ENCODE peak calls at places on chromosome 17, in nine cellular contexts. One of them, this sample, is unnamed.
A peak's percentile ranks its signal among the peaks of the same experiment; 100 is the strongest.

GRCh38 chr17:40063034-40063765 is 435 bp downstream of the THRA start:
- DNase-seq in prostate gland: no peak
- DNase-seq in HCT116: no peak
- DNase-seq in K562: peak; percentile 75
- DNase-seq in transverse colon: peak; percentile 55
- DNase-seq in sigmoid colon: peak; percentile 84
- DNase-seq in breast epithelium: no peak
- DNase-seq in spleen: peak; percentile 91
- DNase-seq in stomach: peak; percentile 51
- DNase-seq in this sample: peak; percentile 92

GRCh38 chr17:61454932-61455753 is 2.9 kb downstream of the TBX4 start:
- DNase-seq in prostate gland: no peak
- DNase-seq in HCT116: no peak
- DNase-seq in K562: no peak
- DNase-seq in transverse colon: no peak
- DNase-seq in sigmoid colon: peak; percentile 54
- DNase-seq in breast epithelium: peak; percentile 8
- DNase-seq in spleen: no peak
- DNase-seq in stomach: no peak
- DNase-seq in this sample: no peak

GRCh38 chr17:48128411-48128810 is 20.8 kb downstream of the SNX11 start:
- DNase-seq in prostate gland: no peak
- DNase-seq in HCT116: no peak
- DNase-seq in K562: no peak
- DNase-seq in transverse colon: no peak
- DNase-seq in sigmoid colon: no peak
- DNase-seq in breast epithelium: no peak
- DNase-seq in spleen: no peak
- DNase-seq in stomach: no peak
- DNase-seq in this sample: no peak

GRCh38 chr17:76394166-76394565 is 9.8 kb downstream of the SPHK1 start:
- DNase-seq in prostate gland: no peak
- DNase-seq in HCT116: no peak
- DNase-seq in K562: no peak
- DNase-seq in transverse colon: no peak
- DNase-seq in sigmoid colon: no peak
- DNase-seq in breast epithelium: no peak
- DNase-seq in spleen: no peak
- DNase-seq in stomach: no peak
- DNase-seq in this sample: no peak

GRCh38 chr17:76531501-76532038 is 5.9 kb downstream of the CYGB start:
- DNase-seq in prostate gland: no peak
- DNase-seq in HCT116: no peak
- DNase-seq in K562: no peak
- DNase-seq in transverse colon: no peak
- DNase-seq in sigmoid colon: no peak
- DNase-seq in breast epithelium: no peak
- DNase-seq in spleen: no peak
- DNase-seq in stomach: no peak
- DNase-seq in this sample: no peak

GRCh38 chr17:49759203-49759602 is 4.7 kb downstream of the FAM117A start:
- DNase-seq in prostate gland: no peak
- DNase-seq in HCT116: no peak
- DNase-seq in K562: no peak
- DNase-seq in transverse colon: no peak
- DNase-seq in sigmoid colon: no peak
- DNase-seq in breast epithelium: no peak
- DNase-seq in spleen: no peak
- DNase-seq in stomach: no peak
- DNase-seq in this sample: no peak

GRCh38 chr17:79981090-79981489 is 54.6 kb downstream of the TBC1D16 start:
- DNase-seq in prostate gland: no peak
- DNase-seq in HCT116: no peak
- DNase-seq in K562: no peak
- DNase-seq in transverse colon: no peak
- DNase-seq in sigmoid colon: peak; percentile 63
- DNase-seq in breast epithelium: no peak
- DNase-seq in spleen: peak; percentile 51
- DNase-seq in stomach: no peak
- DNase-seq in this sample: no peak

GRCh38 chr17:77591231-77591785 is 367.2 kb upstream of the TNRC6C start:
- DNase-seq in prostate gland: no peak
- DNase-seq in HCT116: no peak
- DNase-seq in K562: no peak
- DNase-seq in transverse colon: peak; percentile 44
- DNase-seq in sigmoid colon: no peak
- DNase-seq in breast epithelium: no peak
- DNase-seq in spleen: peak; percentile 57
- DNase-seq in stomach: no peak
- DNase-seq in this sample: no peak

GRCh38 chr17:57871863-57872262 is 22.0 kb upstream of the MRPS23 start:
- DNase-seq in prostate gland: no peak
- DNase-seq in HCT116: no peak
- DNase-seq in K562: no peak
- DNase-seq in transverse colon: no peak
- DNase-seq in sigmoid colon: no peak
- DNase-seq in breast epithelium: no peak
- DNase-seq in spleen: no peak
- DNase-seq in stomach: no peak
- DNase-seq in this sample: no peak

GRCh38 chr17:77058016-77058415 is 82.8 kb upstream of the SEC14L1 start:
- DNase-seq in prostate gland: no peak
- DNase-seq in HCT116: no peak
- DNase-seq in K562: no peak
- DNase-seq in transverse colon: no peak
- DNase-seq in sigmoid colon: no peak
- DNase-seq in breast epithelium: no peak
- DNase-seq in spleen: no peak
- DNase-seq in stomach: no peak
- DNase-seq in this sample: no peak

GRCh38 chr17:77323413-77324171 is 182.8 kb downstream of the SEC14L1 start:
- DNase-seq in prostate gland: no peak
- DNase-seq in HCT116: no peak
- DNase-seq in K562: peak; percentile 78
- DNase-seq in transverse colon: peak; percentile 33
- DNase-seq in sigmoid colon: peak; percentile 82
- DNase-seq in breast epithelium: peak; percentile 26
- DNase-seq in spleen: peak; percentile 85
- DNase-seq in stomach: peak; percentile 38
- DNase-seq in this sample: no peak

DNA sequence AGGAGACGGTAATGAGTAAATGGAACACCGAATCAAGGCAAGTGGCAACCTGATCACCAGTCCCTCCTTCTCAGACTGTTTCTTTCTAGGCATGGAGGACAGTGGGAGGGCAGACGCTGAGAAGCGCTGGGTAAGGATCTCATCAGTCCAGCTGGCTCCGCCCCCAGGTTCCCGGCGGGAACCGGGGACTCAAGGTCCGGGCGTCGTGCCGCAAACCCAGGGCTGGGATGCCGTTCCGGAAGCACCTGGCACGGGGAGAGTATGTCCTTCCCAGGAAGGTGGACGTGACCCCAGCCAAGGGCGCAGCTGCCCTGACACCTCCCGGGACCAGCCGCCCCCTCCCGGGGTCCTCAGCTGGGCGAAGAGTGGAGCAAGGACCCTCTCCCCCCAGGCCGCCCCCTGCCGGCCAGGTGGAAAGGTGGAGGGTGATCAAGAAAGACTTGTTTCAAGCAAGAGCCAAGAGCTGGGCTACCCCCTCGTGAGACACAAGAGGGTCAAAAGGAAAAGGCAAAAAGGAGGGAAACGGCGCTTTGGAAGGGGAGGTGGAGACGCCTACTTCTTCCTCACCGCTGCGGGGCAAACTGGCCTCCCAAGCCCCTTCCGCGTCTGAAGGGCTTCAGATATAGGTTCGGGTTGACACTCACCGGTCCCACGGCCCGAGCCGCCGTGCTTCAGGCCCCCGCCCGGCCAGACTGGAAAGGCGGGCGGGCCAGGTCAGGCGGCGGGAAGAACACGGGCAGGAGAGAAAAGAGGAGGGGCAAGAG is at the start of gene MYO19:
- DNase-seq in prostate gland: peak; percentile 61
- DNase-seq in HCT116: peak; percentile 67
- DNase-seq in K562: peak; percentile 78
- DNase-seq in transverse colon: peak; percentile 82
- DNase-seq in sigmoid colon: peak; percentile 87
- DNase-seq in breast epithelium: peak; percentile 67
- DNase-seq in spleen: peak; percentile 91
- DNase-seq in stomach: peak; percentile 72
- DNase-seq in this sample: no peak
- TF ChIP-seq POLR2A in prostate gland: peak; percentile 61
- TF ChIP-seq POLR2A in HCT116: no peak
- TF ChIP-seq POLR2A in K562: peak; percentile 50
- TF ChIP-seq POLR2A in transverse colon: peak; percentile 4
- TF ChIP-seq POLR2A in sigmoid colon: peak; percentile 15
- TF ChIP-seq POLR2A in breast epithelium: no peak
- TF ChIP-seq POLR2A in spleen: no peak
- TF ChIP-seq POLR2A in stomach: no peak
- TF ChIP-seq POLR2A in this sample: no peak

DNA sequence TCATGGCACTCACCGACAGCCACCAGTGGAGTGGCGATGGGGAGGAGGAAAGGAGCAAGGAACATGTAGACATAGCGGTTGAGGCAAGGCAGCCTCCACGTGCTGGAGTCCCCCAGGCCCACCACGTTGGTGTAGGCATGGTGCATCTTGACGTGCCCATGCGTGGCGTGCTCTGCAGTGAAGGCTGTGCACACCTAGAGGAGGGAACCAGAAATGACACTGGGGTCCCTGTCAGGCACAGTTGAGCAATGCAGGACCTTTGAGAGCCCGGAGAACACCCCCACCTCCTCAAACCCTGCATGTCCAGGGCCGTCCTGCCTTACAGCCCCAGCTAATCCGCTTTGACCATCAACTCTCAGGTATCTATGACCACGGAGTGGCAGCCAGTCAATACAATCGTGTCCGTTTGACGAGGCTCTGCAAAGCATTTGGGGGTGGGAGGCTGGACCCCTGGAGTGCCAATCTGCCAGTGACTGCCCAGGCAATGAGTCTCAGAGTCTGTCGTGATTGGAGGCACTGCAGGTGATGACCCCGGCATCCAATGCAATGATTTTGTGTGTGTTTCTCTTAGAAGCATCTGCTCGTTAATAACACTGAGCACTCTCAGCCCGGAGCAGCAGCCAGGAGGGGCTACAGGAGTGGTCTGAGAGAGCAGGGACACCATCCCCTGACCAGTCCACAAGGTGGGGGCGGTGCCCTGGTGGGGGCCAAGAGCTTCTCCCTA is 9.9 kb upstream of the FDXR start:
- DNase-seq in prostate gland: no peak
- DNase-seq in HCT116: no peak
- DNase-seq in K562: no peak
- DNase-seq in transverse colon: no peak
- DNase-seq in sigmoid colon: no peak
- DNase-seq in breast epithelium: no peak
- DNase-seq in spleen: no peak
- DNase-seq in stomach: no peak
- DNase-seq in this sample: no peak
- H3K27ac ChIP-seq in prostate gland: no peak overlapping the region
- H3K27ac ChIP-seq in HCT116: no peak overlapping the region
- H3K27ac ChIP-seq in K562: no peak overlapping the region
- H3K27ac ChIP-seq in transverse colon: no peak overlapping the region
- H3K27ac ChIP-seq in sigmoid colon: no peak overlapping the region
- H3K27ac ChIP-seq in breast epithelium: no peak overlapping the region
- H3K27ac ChIP-seq in spleen: no peak overlapping the region
- H3K27ac ChIP-seq in stomach: no peak overlapping the region
- H3K27ac ChIP-seq in this sample: no peak overlapping the region

GRCh38 chr17:32807577-32807976 is 69.3 kb downstream of the MYO1D start:
- DNase-seq in prostate gland: no peak
- DNase-seq in HCT116: no peak
- DNase-seq in K562: no peak
- DNase-seq in transverse colon: no peak
- DNase-seq in sigmoid colon: no peak
- DNase-seq in breast epithelium: no peak
- DNase-seq in spleen: no peak
- DNase-seq in stomach: no peak
- DNase-seq in this sample: no peak

GRCh38 chr17:32805029-32805976 is 71.6 kb downstream of the MYO1D start:
- DNase-seq in prostate gland: no peak
- DNase-seq in HCT116: no peak
- DNase-seq in K562: no peak
- DNase-seq in transverse colon: no peak
- DNase-seq in sigmoid colon: no peak
- DNase-seq in breast epithelium: no peak
- DNase-seq in spleen: no peak
- DNase-seq in stomach: no peak
- DNase-seq in this sample: no peak

GRCh38 chr17:32803544-32803943 is 73.4 kb downstream of the MYO1D start:
- DNase-seq in prostate gland: no peak
- DNase-seq in HCT116: no peak
- DNase-seq in K562: no peak
- DNase-seq in transverse colon: no peak
- DNase-seq in sigmoid colon: no peak
- DNase-seq in breast epithelium: no peak
- DNase-seq in spleen: no peak
- DNase-seq in stomach: no peak
- DNase-seq in this sample: no peak

GRCh38 chr17:32810690-32811089 is 66.2 kb downstream of the MYO1D start:
- DNase-seq in prostate gland: no peak
- DNase-seq in HCT116: no peak
- DNase-seq in K562: no peak
- DNase-seq in transverse colon: no peak
- DNase-seq in sigmoid colon: no peak
- DNase-seq in breast epithelium: no peak
- DNase-seq in spleen: no peak
- DNase-seq in stomach: no peak
- DNase-seq in this sample: no peak

GRCh38 chr17:32806646-32807045 is 70.3 kb downstream of the MYO1D start:
- DNase-seq in prostate gland: no peak
- DNase-seq in HCT116: no peak
- DNase-seq in K562: no peak
- DNase-seq in transverse colon: no peak
- DNase-seq in sigmoid colon: no peak
- DNase-seq in breast epithelium: no peak
- DNase-seq in spleen: no peak
- DNase-seq in stomach: no peak
- DNase-seq in this sample: no peak
- TF ChIP-seq POLR2AphosphoS5 in prostate gland: no peak
- TF ChIP-seq POLR2AphosphoS5 in HCT116: no peak
- TF ChIP-seq POLR2AphosphoS5 in K562: no peak
- TF ChIP-seq POLR2AphosphoS5 in transverse colon: no peak
- TF ChIP-seq POLR2AphosphoS5 in sigmoid colon: no peak
- TF ChIP-seq POLR2AphosphoS5 in breast epithelium: no peak
- TF ChIP-seq POLR2AphosphoS5 in spleen: no peak
- TF ChIP-seq POLR2AphosphoS5 in stomach: no peak
- TF ChIP-seq POLR2AphosphoS5 in this sample: no peak

DNA sequence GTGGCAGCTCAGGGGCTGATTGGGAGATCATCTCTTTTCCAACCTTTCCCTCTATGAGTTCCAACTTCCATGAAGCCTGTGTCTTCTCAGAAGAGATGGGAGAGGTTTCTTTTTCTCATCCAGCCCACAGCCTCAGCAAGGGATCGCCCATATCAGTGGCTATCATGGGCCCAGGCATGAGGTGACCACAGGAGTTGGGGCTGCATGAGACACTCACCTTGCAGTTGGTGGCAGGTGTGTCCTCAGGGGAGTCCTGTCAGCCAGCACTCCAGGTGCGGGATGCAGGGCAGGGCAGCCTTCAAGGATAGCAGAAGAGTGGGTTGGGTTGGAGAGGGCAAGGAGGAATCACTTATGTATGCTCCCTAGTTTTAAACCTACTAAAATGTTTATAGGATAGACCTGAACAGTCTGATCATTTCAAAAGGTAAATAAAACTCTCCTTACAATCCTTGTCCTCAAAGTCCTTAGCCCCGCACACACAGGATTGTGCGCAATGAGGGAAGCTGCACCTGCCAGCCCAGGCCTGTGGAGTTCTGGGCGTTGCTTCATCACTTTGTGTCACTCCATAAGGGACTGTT is 811.1 kb downstream of the KCNJ18 start:
- DNase-seq in prostate gland: no peak
- DNase-seq in HCT116: no peak
- DNase-seq in K562: no peak
- DNase-seq in transverse colon: no peak
- DNase-seq in sigmoid colon: no peak
- DNase-seq in breast epithelium: no peak
- DNase-seq in spleen: no peak
- DNase-seq in stomach: no peak
- DNase-seq in this sample: peak; percentile 68
- TF ChIP-seq POLR2A in prostate gland: no peak
- TF ChIP-seq POLR2A in HCT116: no peak
- TF ChIP-seq POLR2A in K562: no peak
- TF ChIP-seq POLR2A in transverse colon: no peak
- TF ChIP-seq POLR2A in sigmoid colon: no peak
- TF ChIP-seq POLR2A in breast epithelium: no peak
- TF ChIP-seq POLR2A in spleen: no peak
- TF ChIP-seq POLR2A in stomach: no peak
- TF ChIP-seq POLR2A in this sample: no peak

This sample was measured in esophagus muscularis mucosa.